ENCODE peak calls at places on chromosome 17, in ten cellular contexts. G is AG09319; J is iris pigment epithelial cell; X is stimulated activated CD8-positive, alpha-beta memory T cell treated with anti-CD3 and anti-CD28 coated beads, Interleukin-7, amount 100 ng/mL, for 1 hour; Y is NCI-H2107; S is NCI-H748 treated with DMSO at 0.1 percent for 48 hours; V is H54; Q is NCI-H460; M is fibroblast of pulmonary artery; W is adrenal gland. K is an unnamed sample.

GRCh38 chr17:71085238-71086033 is 916.1 kb downstream of the KCNJ2 start:
- DNase-seq in G (no peak), J (no peak), X (no peak), Y (no peak), S (no peak), V (no peak), Q (peak; percentile 18), M (peak; percentile 10), W (no peak), K (no peak)

GRCh38 chr17:1000597-1001490 is 3.9 kb downstream of the TIMM22 start:
- DNase-seq in G (no peak), J (peak; percentile 68), X (no peak), Y (no peak), S (no peak), V (no peak), Q (no peak), M (peak; percentile 73), W (no peak), K (no peak)

GRCh38 chr17:27630607-27631408 is at the start of gene LGALS9:
- DNase-seq in G (no peak), J (peak; percentile 15), X (peak; percentile 22), Y (no peak), S (no peak), V (no peak), Q (no peak), M (peak; percentile 20), W (peak; percentile 36), K (no peak)

GRCh38 chr17:75845933-75846700 is 1.9 kb upstream of the UNC13D start:
- DNase-seq in G (no peak), J (no peak), X (no peak), Y (no peak), S (no peak), V (no peak), Q (no peak), M (no peak), W (no peak), K (no peak)

GRCh38 chr17:62671553-62671952 is 44.1 kb downstream of the MRC2 start:
- DNase-seq in G (no peak), J (no peak), X (no peak), Y (peak; percentile 64), S (peak; percentile 57), V (no peak), Q (no peak), M (no peak), W (peak; percentile 45), K (no peak)

GRCh38 chr17:66533572-66533971 is 231.2 kb downstream of the PRKCA start:
- DNase-seq in G (no peak), J (peak; percentile 85), X (no peak), Y (no peak), S (no peak), V (no peak), Q (no peak), M (peak; percentile 53), W (no peak), K (no peak)

GRCh38 chr17:489758-490329 is 137.2 kb upstream of the RPH3AL start:
- DNase-seq in G (no peak), J (peak; percentile 56), X (peak; percentile 47), Y (no peak), S (no peak), V (peak; percentile 42), Q (no peak), M (peak; percentile 33), W (no peak), K (no peak)

GRCh38 chr17:82737981-82738877 is 2.8 kb downstream of the FN3K start:
- DNase-seq in G (no peak), J (no peak), X (no peak), Y (no peak), S (no peak), V (no peak), Q (no peak), M (peak; percentile 57), W (peak; percentile 98), K (no peak)

GRCh38 chr17:80872999-80873951 is 118.4 kb upstream of the CHMP6 start:
- DNase-seq in G (no peak), J (no peak), X (no peak), Y (no peak), S (no peak), V (no peak), Q (peak; percentile 66), M (no peak), W (peak; percentile 65), K (no peak)

GRCh38 chr17:62892069-62892675 is 73.9 kb upstream of the TANC2 start:
- DNase-seq in G (no peak), J (no peak), X (no peak), Y (no peak), S (peak; percentile 13), V (no peak), Q (no peak), M (no peak), W (no peak), K (no peak)

K was measured in ascending aorta.